ENCODE peak calls at places on chromosome 5, in four cellular contexts. One of them, this sample, is unnamed.

GRCh38 chr5:178483620-178484019 is 106.6 kb downstream of the COL23A1 start:
- DNase-seq in GM12878: no peak
- DNase-seq in HepG2: no peak
- DNase-seq in K562: no peak
- DNase-seq in this sample: no peak

GRCh38 chr5:1568201-1568979 is 44.6 kb upstream of the LPCAT1 start:
- DNase-seq in GM12878: no peak
- DNase-seq in HepG2: peak; percentile 95
- DNase-seq in K562: no peak
- DNase-seq in this sample: peak; percentile 74

GRCh38 chr5:173885054-173885443 is 3.1 kb upstream of the CPEB4 start:
- DNase-seq in GM12878: no peak
- DNase-seq in HepG2: no peak
- DNase-seq in K562: no peak
- DNase-seq in this sample: no peak

GRCh38 chr5:125044491-125045282 is 298.2 kb upstream of the ZNF608 start:
- DNase-seq in GM12878: no peak
- DNase-seq in HepG2: no peak
- DNase-seq in K562: no peak
- DNase-seq in this sample: no peak

GRCh38 chr5:143454936-143455516 is 51.5 kb upstream of the NR3C1 start:
- DNase-seq in GM12878: no peak
- DNase-seq in HepG2: no peak
- DNase-seq in K562: no peak
- DNase-seq in this sample: no peak

GRCh38 chr5:142837274-142837673 is 67.1 kb downstream of the ARHGAP26 start:
- DNase-seq in GM12878: no peak
- DNase-seq in HepG2: no peak
- DNase-seq in K562: no peak
- DNase-seq in this sample: no peak

GRCh38 chr5:8517461-8517860 is 648.5 kb downstream of the MTRR start:
- DNase-seq in GM12878: no peak
- DNase-seq in HepG2: no peak
- DNase-seq in K562: no peak
- DNase-seq in this sample: no peak

GRCh38 chr5:82549263-82549662 is 271.1 kb upstream of the RPS23 start:
- DNase-seq in GM12878: no peak
- DNase-seq in HepG2: no peak
- DNase-seq in K562: no peak
- DNase-seq in this sample: no peak

GRCh38 chr5:171857537-171857936 is 71.9 kb downstream of the SMIM23 start:
- DNase-seq in GM12878: no peak
- DNase-seq in HepG2: no peak
- DNase-seq in K562: no peak
- DNase-seq in this sample: no peak

GRCh38 chr5:97449172-97449571 is 266.1 kb upstream of the RIOK2 start:
- DNase-seq in GM12878: no peak
- DNase-seq in HepG2: no peak
- DNase-seq in K562: no peak
- DNase-seq in this sample: no peak

GRCh38 chr5:153777681-153778080 is 261.0 kb downstream of the FAM114A2 start:
- DNase-seq in GM12878: no peak
- DNase-seq in HepG2: no peak
- DNase-seq in K562: no peak
- DNase-seq in this sample: no peak

GRCh38 chr5:5381259-5382006 is 41.0 kb upstream of the ICE1 start:
- DNase-seq in GM12878: no peak
- DNase-seq in HepG2: no peak
- DNase-seq in K562: no peak
- DNase-seq in this sample: no peak

GRCh38 chr5:6601271-6601670 is 31.6 kb downstream of the NSUN2 start:
- DNase-seq in GM12878: no peak
- DNase-seq in HepG2: no peak
- DNase-seq in K562: no peak
- DNase-seq in this sample: no peak

GRCh38 chr5:141420855-141421488 is at the start of gene PCDHGA11:
- DNase-seq in GM12878: peak; percentile 37
- DNase-seq in HepG2: no peak
- DNase-seq in K562: peak; percentile 61
- DNase-seq in this sample: peak; percentile 78

GRCh38 chr5:67211926-67212325 is 15.3 kb upstream of the CD180 start:
- DNase-seq in GM12878: no peak
- DNase-seq in HepG2: no peak
- DNase-seq in K562: no peak
- DNase-seq in this sample: no peak

GRCh38 chr5:129963359-129963758 is 59.1 kb downstream of the CHSY3 start:
- DNase-seq in GM12878: no peak
- DNase-seq in HepG2: no peak
- DNase-seq in K562: no peak
- DNase-seq in this sample: peak; percentile 90

GRCh38 chr5:143484604-143485003 is 81.1 kb upstream of the NR3C1 start:
- DNase-seq in GM12878: no peak
- DNase-seq in HepG2: no peak
- DNase-seq in K562: no peak
- DNase-seq in this sample: no peak

DNA sequence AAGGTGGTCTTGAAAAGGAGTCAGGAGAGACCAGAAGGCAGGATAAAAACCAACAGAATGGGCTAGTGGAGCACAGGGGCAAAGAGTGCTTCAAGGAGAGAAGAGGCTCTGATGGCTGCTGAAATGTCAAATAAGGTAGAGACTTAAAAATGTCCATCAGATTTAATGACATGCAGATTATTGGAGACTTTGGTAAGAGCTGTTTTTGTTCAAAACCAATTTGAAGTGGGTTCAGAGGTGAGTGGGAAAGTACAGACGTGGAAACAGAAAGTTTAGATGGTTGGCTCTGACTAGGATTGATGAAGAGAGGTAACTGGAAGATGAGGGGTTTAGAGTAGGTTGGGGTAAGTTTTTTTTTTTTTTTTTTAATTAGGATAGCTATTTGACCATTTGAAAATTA is 14.1 kb downstream of the SLC25A46 start:
- DNase-seq in GM12878: peak; percentile 33
- DNase-seq in HepG2: no peak
- DNase-seq in K562: no peak
- DNase-seq in this sample: no peak
- H3K4me2 ChIP-seq in GM12878: peak overlapping the region; percentile 72
- H3K4me2 ChIP-seq in HepG2: no peak overlapping the region
- H3K4me2 ChIP-seq in K562: no peak overlapping the region
- H3K4me2 ChIP-seq in this sample: no peak overlapping the region

GRCh38 chr5:102911973-102912372 is 156.9 kb downstream of the PAM start:
- DNase-seq in GM12878: no peak
- DNase-seq in HepG2: no peak
- DNase-seq in K562: no peak
- DNase-seq in this sample: peak; percentile 89

GRCh38 chr5:102916114-102916513 is 161.0 kb downstream of the PAM start:
- DNase-seq in GM12878: no peak
- DNase-seq in HepG2: no peak
- DNase-seq in K562: no peak
- DNase-seq in this sample: no peak

GRCh38 chr5:102905052-102905451 is 149.9 kb downstream of the PAM start:
- DNase-seq in GM12878: no peak
- DNase-seq in HepG2: no peak
- DNase-seq in K562: no peak
- DNase-seq in this sample: no peak

GRCh38 chr5:102910240-102911226 is 155.4 kb downstream of the PAM start:
- DNase-seq in GM12878: no peak
- DNase-seq in HepG2: no peak
- DNase-seq in K562: no peak
- DNase-seq in this sample: peak; percentile 25
- TF ChIP-seq POLR2AphosphoS5 in GM12878: no peak
- TF ChIP-seq POLR2AphosphoS5 in HepG2: no peak
- TF ChIP-seq POLR2AphosphoS5 in K562: no peak
- TF ChIP-seq POLR2AphosphoS5 in this sample: no peak

GRCh38 chr5:93924628-93925027 is 183.2 kb upstream of the POU5F2 start:
- DNase-seq in GM12878: no peak
- DNase-seq in HepG2: no peak
- DNase-seq in K562: no peak
- DNase-seq in this sample: no peak
- TF ChIP-seq MYC in GM12878: no peak
- TF ChIP-seq MYC in HepG2: no peak
- TF ChIP-seq MYC in K562: no peak
- TF ChIP-seq MYC in this sample: no peak

DNA sequence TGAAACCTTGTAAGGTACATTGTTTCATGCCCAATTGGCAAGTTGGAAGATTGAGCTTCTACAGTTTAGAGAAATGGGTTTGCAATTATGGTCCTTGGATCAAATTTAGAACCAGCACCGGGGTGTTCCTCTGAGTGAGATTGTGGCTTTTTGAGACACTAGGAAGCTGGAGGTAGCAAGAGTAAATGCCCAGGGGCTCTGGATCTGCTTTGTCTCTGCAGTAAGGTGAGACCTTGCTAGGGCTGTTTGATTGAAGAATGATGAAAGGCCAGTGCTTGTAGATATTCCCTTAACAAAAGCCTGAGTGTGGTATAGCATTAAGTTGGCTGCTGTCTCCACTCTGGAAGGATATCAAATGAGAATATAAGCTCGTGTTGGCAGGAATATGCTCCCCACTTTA is 36.0 kb downstream of the WWC1 start:
- DNase-seq in GM12878: no peak
- DNase-seq in HepG2: no peak
- DNase-seq in K562: no peak
- DNase-seq in this sample: no peak
- H3K4me2 ChIP-seq in GM12878: no peak overlapping the region
- H3K4me2 ChIP-seq in HepG2: no peak overlapping the region
- H3K4me2 ChIP-seq in K562: no peak overlapping the region
- H3K4me2 ChIP-seq in this sample: no peak overlapping the region

GRCh38 chr5:132280371-132281240 is 13.6 kb upstream of the SLC22A4 start:
- DNase-seq in GM12878: no peak
- DNase-seq in HepG2: no peak
- DNase-seq in K562: no peak
- DNase-seq in this sample: no peak
- TF ChIP-seq POLR2AphosphoS5 in GM12878: no peak
- TF ChIP-seq POLR2AphosphoS5 in HepG2: no peak
- TF ChIP-seq POLR2AphosphoS5 in K562: no peak
- TF ChIP-seq POLR2AphosphoS5 in this sample: no peak

GRCh38 chr5:126460977-126461376 is 37.8 kb downstream of the GRAMD2B start:
- DNase-seq in GM12878: no peak
- DNase-seq in HepG2: no peak
- DNase-seq in K562: no peak
- DNase-seq in this sample: no peak

GRCh38 chr5:126464016-126464415 is 40.8 kb downstream of the GRAMD2B start:
- DNase-seq in GM12878: no peak
- DNase-seq in HepG2: no peak
- DNase-seq in K562: no peak
- DNase-seq in this sample: no peak

GRCh38 chr5:126460459-126460858 is 37.2 kb downstream of the GRAMD2B start:
- DNase-seq in GM12878: no peak
- DNase-seq in HepG2: no peak
- DNase-seq in K562: no peak
- DNase-seq in this sample: no peak

GRCh38 chr5:126461838-126462237 is 38.6 kb downstream of the GRAMD2B start:
- DNase-seq in GM12878: no peak
- DNase-seq in HepG2: no peak
- DNase-seq in K562: no peak
- DNase-seq in this sample: no peak

DNA sequence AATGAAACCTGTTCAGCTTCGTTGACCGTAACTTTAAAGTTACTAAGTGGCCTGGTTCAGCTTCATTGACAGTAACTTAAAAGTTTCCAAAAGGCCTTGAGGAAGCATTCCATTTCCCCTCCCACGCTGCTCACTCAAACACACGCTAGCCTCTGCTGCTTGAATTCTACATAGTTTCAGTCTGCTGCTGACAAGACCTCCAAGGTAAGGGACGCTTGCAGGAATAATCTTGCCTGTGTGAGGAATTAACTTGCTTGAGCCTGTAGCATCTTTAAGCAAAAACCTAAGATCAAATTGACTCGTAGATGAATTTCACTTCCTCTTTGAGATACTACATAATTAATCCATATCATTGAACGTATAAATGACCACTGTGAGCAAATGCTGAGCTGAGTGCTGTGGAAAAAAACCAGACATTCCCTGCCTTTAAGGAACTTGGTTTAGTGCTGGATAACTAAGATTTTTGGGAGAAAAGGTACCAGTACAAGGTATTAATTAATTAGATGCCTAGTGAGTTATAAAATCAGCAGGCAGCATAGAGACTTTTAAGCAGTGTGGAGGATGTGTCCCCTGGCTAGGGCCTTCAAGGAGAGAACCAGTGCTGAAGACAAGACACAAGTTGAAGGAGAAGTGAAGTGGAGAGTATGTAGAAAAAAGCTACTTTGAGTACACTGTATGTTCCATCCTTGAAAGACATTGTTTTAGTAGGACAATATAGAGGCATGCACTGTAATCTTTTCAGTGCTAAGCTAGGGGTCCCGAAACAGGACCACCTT is 39.2 kb downstream of the GRAMD2B start:
- DNase-seq in GM12878: no peak
- DNase-seq in HepG2: no peak
- DNase-seq in K562: no peak
- DNase-seq in this sample: no peak
- TF ChIP-seq MYC in GM12878: no peak
- TF ChIP-seq MYC in HepG2: no peak
- TF ChIP-seq MYC in K562: no peak
- TF ChIP-seq MYC in this sample: no peak

GRCh38 chr5:73382412-73382795 is 66.2 kb downstream of the FOXD1 start:
- DNase-seq in GM12878: no peak
- DNase-seq in HepG2: no peak
- DNase-seq in K562: no peak
- DNase-seq in this sample: no peak
- H3K4me2 ChIP-seq in GM12878: no peak overlapping the region
- H3K4me2 ChIP-seq in HepG2: no peak overlapping the region
- H3K4me2 ChIP-seq in K562: no peak overlapping the region
- H3K4me2 ChIP-seq in this sample: no peak overlapping the region

DNA sequence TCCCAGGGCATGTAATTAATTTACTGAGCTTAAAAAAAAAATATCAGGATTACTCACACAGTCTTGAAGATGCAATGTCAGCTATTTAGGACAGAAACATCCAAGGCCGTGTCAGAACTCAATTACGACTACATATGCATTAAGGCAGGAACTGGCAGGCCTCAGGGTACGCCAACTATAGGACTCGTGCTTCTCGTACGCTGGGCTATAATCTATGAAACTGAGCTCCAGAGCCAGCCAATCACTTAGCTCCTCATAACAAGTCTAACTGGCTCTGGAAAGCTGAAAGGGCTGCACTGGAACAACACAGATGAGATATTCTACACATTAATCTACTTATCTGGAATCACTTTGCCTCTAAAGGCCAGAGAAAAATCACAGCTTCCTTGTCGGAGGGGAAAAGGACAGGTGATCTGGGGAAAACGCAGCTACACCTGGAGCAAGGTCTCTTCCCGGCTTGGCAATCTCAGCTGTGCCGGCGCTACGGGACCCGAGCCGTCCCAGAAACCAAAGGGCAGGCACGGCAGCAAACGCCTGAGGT is 212.0 kb downstream of the DEPDC1B start:
- DNase-seq in GM12878: no peak
- DNase-seq in HepG2: peak; percentile 72
- DNase-seq in K562: no peak
- DNase-seq in this sample: no peak
- TF ChIP-seq POLR2AphosphoS5 in GM12878: no peak
- TF ChIP-seq POLR2AphosphoS5 in HepG2: no peak
- TF ChIP-seq POLR2AphosphoS5 in K562: no peak
- TF ChIP-seq POLR2AphosphoS5 in this sample: no peak